ENCODE peak calls at places on chromosome 9, in eight cellular contexts. L is CD8-positive, alpha-beta T cell; U is heart right ventricle; P is HCT116; C is PC-9; R is transverse colon; Z is A549; X is prostate gland. E is an unnamed sample.

GRCh38 chr9:14987858-14988257 is 77.6 kb upstream of the FREM1 start:
- DNase-seq in L (no peak), U (no peak), P (no peak), C (no peak), R (no peak), Z (no peak), X (no peak), E (peak; percentile 29)

GRCh38 chr9:95938724-95939123 is 63.2 kb downstream of the ERCC6L2 start:
- DNase-seq in L (no peak), U (no peak), P (no peak), C (no peak), R (no peak), Z (no peak), X (no peak), E (no peak)

GRCh38 chr9:112299514-112299913 is 33.9 kb downstream of the PTBP3 start:
- DNase-seq in L (no peak), U (no peak), P (no peak), C (no peak), R (no peak), Z (peak; percentile 61), X (no peak), E (no peak)

GRCh38 chr9:105244996-105245719 is 707 bp downstream of the SLC44A1 start:
- DNase-seq in L (peak; percentile 58), U (peak; percentile 34), P (no peak), C (peak; percentile 71), R (peak; percentile 82), Z (peak; percentile 37), X (peak; percentile 77), E (peak; percentile 69)

GRCh38 chr9:89871871-89872331 is 267.1 kb downstream of the GADD45G start:
- DNase-seq in L (no peak), U (peak; percentile 58), P (no peak), C (no peak), R (no peak), Z (no peak), X (no peak), E (no peak)

GRCh38 chr9:125654121-125654520 is 52.9 kb downstream of the MAPKAP1 start:
- DNase-seq in L (no peak), U (no peak), P (no peak), C (no peak), R (no peak), Z (no peak), X (no peak), E (no peak)

GRCh38 chr9:129131300-129132145 is 20.3 kb downstream of the PTPA start:
- DNase-seq in L (peak; percentile 82), U (peak; percentile 81), P (peak; percentile 38), C (no peak), R (peak; percentile 84), Z (peak; percentile 72), X (peak; percentile 54), E (peak; percentile 69)

GRCh38 chr9:95857122-95857521 is 18.4 kb upstream of the ERCC6L2 start:
- DNase-seq in L (no peak), U (no peak), P (no peak), C (peak; percentile 95), R (no peak), Z (peak; percentile 19), X (no peak), E (no peak)

GRCh38 chr9:99753436-99753835 is 68.2 kb upstream of the NR4A3 start:
- DNase-seq in L (no peak), U (no peak), P (no peak), C (peak; percentile 46), R (no peak), Z (no peak), X (no peak), E (no peak)

DNA sequence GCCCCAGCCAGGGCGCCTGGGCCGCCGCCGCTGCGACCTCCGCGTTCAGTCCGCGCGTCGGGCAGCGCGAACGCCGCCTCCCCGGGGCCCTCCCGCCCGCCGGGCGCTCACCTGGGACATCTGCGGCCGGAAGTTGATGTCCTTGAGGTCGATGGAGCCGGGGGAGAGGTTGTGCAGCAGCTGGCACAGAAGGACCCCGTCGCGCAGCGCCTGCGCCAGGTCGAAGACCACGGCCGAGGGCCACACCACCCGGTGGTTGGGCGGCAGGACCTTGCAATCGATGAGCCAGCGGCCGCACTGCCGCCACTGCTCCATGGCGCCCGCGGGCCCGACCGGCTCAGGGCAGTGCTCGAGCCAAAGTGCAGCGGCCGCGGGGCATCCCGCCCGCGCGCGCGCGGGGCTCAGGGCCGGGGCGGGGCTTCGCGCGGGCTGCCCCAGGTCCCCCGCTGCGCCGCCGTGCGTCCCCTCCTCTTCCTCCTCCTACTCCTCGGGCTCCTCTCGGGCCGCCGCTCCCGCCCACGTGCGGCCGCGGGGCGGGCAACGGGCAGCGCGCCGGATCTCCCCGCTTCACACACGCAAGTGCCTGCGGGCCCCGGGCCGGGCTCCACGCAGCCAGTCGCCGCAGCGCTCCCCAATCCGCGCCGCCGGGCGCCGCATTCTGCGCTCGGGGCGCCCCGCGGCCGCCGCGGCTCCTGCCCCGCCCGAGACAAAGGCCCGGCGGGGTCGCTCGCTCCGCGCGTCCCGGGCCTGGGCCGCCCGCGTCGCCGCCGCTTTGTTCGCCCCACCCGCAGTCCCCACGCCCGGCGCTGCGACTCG is at the start of gene VAV2:
- DNase-seq in L (peak; percentile 32), U (peak; percentile 55), P (peak; percentile 29), C (no peak), R (peak; percentile 70), Z (peak; percentile 61), X (peak; percentile 46), E (peak; percentile 37)
- H3K4me1 ChIP-seq in L (peaks cover 15% of the 10 kb centered on the region), U (peaks cover 19% of the 10 kb centered on the region), P (peaks cover 19% of the 10 kb centered on the region), C (peaks cover 17% of the 10 kb centered on the region), R (peaks cover 32% of the 10 kb centered on the region), Z (peaks cover 38% of the 10 kb centered on the region), X (no peaks in the 10 kb centered on the region), E (peaks cover 3% of the 10 kb centered on the region)

GRCh38 chr9:20512106-20512505 is 110.2 kb downstream of the MLLT3 start:
- DNase-seq in L (no peak), U (no peak), P (no peak), C (peak; percentile 80), R (no peak), Z (peak; percentile 63), X (no peak), E (no peak)
- H3K27ac ChIP-seq in L (no peak overlapping the region), U (peak overlapping the region; percentile 55), P (no peak overlapping the region), C (peak overlapping the region; percentile 77), R (no peak overlapping the region), Z (peak overlapping the region; percentile 66), X (no peak overlapping the region), E (no peak overlapping the region)

GRCh38 chr9:107336718-107337360 is 53.8 kb downstream of the RAD23B start:
- DNase-seq in L (no peak), U (no peak), P (no peak), C (peak; percentile 82), R (no peak), Z (no peak), X (peak; percentile 93), E (no peak)
- TF ChIP-seq CTCF in L (no peak), U (no peak), P (no peak), C (no peak), R (no peak), Z (no peak), X (no peak), E (no peak)

GRCh38 chr9:22169732-22170131 is 160.6 kb upstream of the CDKN2B start:
- DNase-seq in L (no peak), U (no peak), P (no peak), C (no peak), R (no peak), Z (no peak), X (no peak), E (no peak)
- H3K4me1 ChIP-seq in L (no peaks in the 10 kb centered on the region), U (no peaks in the 10 kb centered on the region), P (no peaks in the 10 kb centered on the region), C (peaks cover 34% of the 10 kb centered on the region), R (no peaks in the 10 kb centered on the region), Z (peaks cover 52% of the 10 kb centered on the region), X (no peaks in the 10 kb centered on the region), E (peaks cover 9% of the 10 kb centered on the region)

E was measured in MM.1S.